ENCODE peak calls at places on chromosomes 12 and 14, in eight cellular contexts. One of them, this sample, is unnamed.

GRCh38 chr14:100297320-100298300 is 8.6 kb downstream of the SLC25A29 start:
- DNase-seq in fibroblast of pulmonary artery: peak; percentile 76
- DNase-seq in hepatic stellate cell: peak; percentile 77
- DNase-seq in T-cell: no peak
- DNase-seq in GDM1: peak; percentile 61
- DNase-seq in AG08395: peak; percentile 86
- DNase-seq in GM20000: peak; percentile 92
- DNase-seq in fibroblast of the conjunctiva: peak; percentile 44
- DNase-seq in this sample: peak; percentile 71

GRCh38 chr14:101076451-101077220 is 173.1 kb upstream of the RTL1 start:
- DNase-seq in GM20000: no peak
- DNase-seq in hepatic stellate cell: no peak
- DNase-seq in T-cell: no peak
- DNase-seq in fibroblast of the conjunctiva: no peak
- DNase-seq in fibroblast of pulmonary artery: no peak
- DNase-seq in AG08395: no peak
- DNase-seq in GDM1: no peak
- DNase-seq in this sample: no peak

GRCh38 chr14:75928587-75929230 is 53.1 kb downstream of the TGFB3 start:
- DNase-seq in GDM1: no peak
- DNase-seq in fibroblast of the conjunctiva: no peak
- DNase-seq in fibroblast of pulmonary artery: peak; percentile 33
- DNase-seq in hepatic stellate cell: no peak
- DNase-seq in T-cell: no peak
- DNase-seq in AG08395: no peak
- DNase-seq in GM20000: no peak
- DNase-seq in this sample: no peak

GRCh38 chr12:57983150-57983857 is 41.9 kb downstream of the ATP23 start:
- DNase-seq in GDM1: no peak
- DNase-seq in fibroblast of the conjunctiva: peak; percentile 67
- DNase-seq in GM20000: no peak
- DNase-seq in AG08395: peak; percentile 30
- DNase-seq in fibroblast of pulmonary artery: peak; percentile 77
- DNase-seq in hepatic stellate cell: no peak
- DNase-seq in T-cell: no peak
- DNase-seq in this sample: peak; percentile 46

GRCh38 chr14:72545411-72546311 is 348.2 kb downstream of the DPF3 start:
- DNase-seq in AG08395: no peak
- DNase-seq in fibroblast of the conjunctiva: no peak
- DNase-seq in hepatic stellate cell: no peak
- DNase-seq in fibroblast of pulmonary artery: no peak
- DNase-seq in T-cell: no peak
- DNase-seq in GDM1: no peak
- DNase-seq in GM20000: no peak
- DNase-seq in this sample: no peak

GRCh38 chr12:47990351-47991105 is 13.7 kb downstream of the COL2A1 start:
- DNase-seq in hepatic stellate cell: no peak
- DNase-seq in T-cell: peak; percentile 27
- DNase-seq in fibroblast of the conjunctiva: no peak
- DNase-seq in fibroblast of pulmonary artery: no peak
- DNase-seq in AG08395: no peak
- DNase-seq in GDM1: peak; percentile 88
- DNase-seq in GM20000: peak; percentile 75
- DNase-seq in this sample: peak; percentile 21

GRCh38 chr14:21072102-21072501 is 2.0 kb downstream of the ARHGEF40 start:
- DNase-seq in AG08395: peak; percentile 72
- DNase-seq in GM20000: no peak
- DNase-seq in GDM1: peak; percentile 62
- DNase-seq in hepatic stellate cell: peak; percentile 80
- DNase-seq in T-cell: no peak
- DNase-seq in fibroblast of the conjunctiva: peak; percentile 88
- DNase-seq in fibroblast of pulmonary artery: peak; percentile 76
- DNase-seq in this sample: peak; percentile 94

GRCh38 chr14:93946506-93947170 is 19.5 kb downstream of the FAM181A start:
- DNase-seq in fibroblast of the conjunctiva: no peak
- DNase-seq in fibroblast of pulmonary artery: peak; percentile 14
- DNase-seq in hepatic stellate cell: no peak
- DNase-seq in T-cell: no peak
- DNase-seq in GDM1: no peak
- DNase-seq in AG08395: no peak
- DNase-seq in GM20000: no peak
- DNase-seq in this sample: no peak

GRCh38 chr14:36293824-36294223 is 26.6 kb downstream of the MBIP start:
- DNase-seq in GM20000: no peak
- DNase-seq in T-cell: no peak
- DNase-seq in fibroblast of the conjunctiva: peak; percentile 13
- DNase-seq in GDM1: no peak
- DNase-seq in fibroblast of pulmonary artery: peak; percentile 80
- DNase-seq in AG08395: no peak
- DNase-seq in hepatic stellate cell: no peak
- DNase-seq in this sample: peak; percentile 86

GRCh38 chr14:99166506-99166905 is 105.5 kb downstream of the BCL11B start:
- DNase-seq in hepatic stellate cell: no peak
- DNase-seq in fibroblast of pulmonary artery: no peak
- DNase-seq in GDM1: no peak
- DNase-seq in T-cell: no peak
- DNase-seq in AG08395: no peak
- DNase-seq in GM20000: no peak
- DNase-seq in fibroblast of the conjunctiva: no peak
- DNase-seq in this sample: no peak

GRCh38 chr12:12327802-12328201 is 22.2 kb downstream of the MANSC1 start:
- DNase-seq in GDM1: no peak
- DNase-seq in fibroblast of the conjunctiva: peak; percentile 67
- DNase-seq in fibroblast of pulmonary artery: peak; percentile 81
- DNase-seq in T-cell: no peak
- DNase-seq in AG08395: peak; percentile 60
- DNase-seq in hepatic stellate cell: peak; percentile 55
- DNase-seq in GM20000: peak; percentile 67
- DNase-seq in this sample: peak; percentile 81

GRCh38 chr12:100234166-100234565 is 32.7 kb downstream of the DEPDC4 start:
- DNase-seq in AG08395: peak; percentile 10
- DNase-seq in T-cell: no peak
- DNase-seq in fibroblast of pulmonary artery: peak; percentile 13
- DNase-seq in hepatic stellate cell: peak; percentile 21
- DNase-seq in GDM1: no peak
- DNase-seq in fibroblast of the conjunctiva: peak; percentile 14
- DNase-seq in GM20000: no peak
- DNase-seq in this sample: no peak

GRCh38 chr14:105864651-105865265 is 338.4 kb downstream of the TMEM121 start:
- DNase-seq in hepatic stellate cell: no peak
- DNase-seq in fibroblast of pulmonary artery: no peak
- DNase-seq in fibroblast of the conjunctiva: no peak
- DNase-seq in T-cell: no peak
- DNase-seq in GM20000: no peak
- DNase-seq in AG08395: no peak
- DNase-seq in GDM1: no peak
- DNase-seq in this sample: no peak

GRCh38 chr14:57611555-57612075 is 118.0 kb upstream of the CCDC198 start:
- DNase-seq in hepatic stellate cell: no peak
- DNase-seq in GDM1: no peak
- DNase-seq in fibroblast of the conjunctiva: no peak
- DNase-seq in T-cell: no peak
- DNase-seq in fibroblast of pulmonary artery: no peak
- DNase-seq in AG08395: no peak
- DNase-seq in GM20000: no peak
- DNase-seq in this sample: no peak

GRCh38 chr12:108811411-108812185 is 45.8 kb downstream of the SSH1 start:
- DNase-seq in GDM1: no peak
- DNase-seq in fibroblast of the conjunctiva: no peak
- DNase-seq in fibroblast of pulmonary artery: peak; percentile 26
- DNase-seq in GM20000: no peak
- DNase-seq in T-cell: no peak
- DNase-seq in AG08395: peak; percentile 27
- DNase-seq in hepatic stellate cell: no peak
- DNase-seq in this sample: no peak

GRCh38 chr12:107448198-107448597 is 237.4 kb upstream of the PWP1 start:
- DNase-seq in fibroblast of the conjunctiva: no peak
- DNase-seq in AG08395: no peak
- DNase-seq in hepatic stellate cell: no peak
- DNase-seq in fibroblast of pulmonary artery: peak; percentile 16
- DNase-seq in T-cell: no peak
- DNase-seq in GDM1: no peak
- DNase-seq in GM20000: no peak
- DNase-seq in this sample: no peak

GRCh38 chr14:77738559-77739250 is 22.3 kb downstream of the SNW1 start:
- DNase-seq in GDM1: no peak
- DNase-seq in AG08395: peak; percentile 7
- DNase-seq in fibroblast of pulmonary artery: peak; percentile 79
- DNase-seq in fibroblast of the conjunctiva: no peak
- DNase-seq in hepatic stellate cell: peak; percentile 9
- DNase-seq in T-cell: no peak
- DNase-seq in GM20000: peak; percentile 41
- DNase-seq in this sample: no peak

GRCh38 chr12:124445121-124445718 is 122.2 kb downstream of the NCOR2 start:
- DNase-seq in GDM1: no peak
- DNase-seq in fibroblast of the conjunctiva: no peak
- DNase-seq in fibroblast of pulmonary artery: no peak
- DNase-seq in T-cell: no peak
- DNase-seq in GM20000: no peak
- DNase-seq in AG08395: no peak
- DNase-seq in hepatic stellate cell: no peak
- DNase-seq in this sample: no peak

GRCh38 chr12:19800884-19801283 is 361.6 kb downstream of the AEBP2 start:
- DNase-seq in T-cell: no peak
- DNase-seq in fibroblast of pulmonary artery: peak; percentile 47
- DNase-seq in AG08395: no peak
- DNase-seq in hepatic stellate cell: no peak
- DNase-seq in GM20000: peak; percentile 35
- DNase-seq in fibroblast of the conjunctiva: no peak
- DNase-seq in GDM1: no peak
- DNase-seq in this sample: no peak

GRCh38 chr12:3187846-3188755 is 110.9 kb downstream of the TSPAN9 start:
- DNase-seq in GDM1: no peak
- DNase-seq in AG08395: no peak
- DNase-seq in GM20000: no peak
- DNase-seq in fibroblast of the conjunctiva: no peak
- DNase-seq in hepatic stellate cell: no peak
- DNase-seq in fibroblast of pulmonary artery: no peak
- DNase-seq in T-cell: no peak
- DNase-seq in this sample: no peak

GRCh38 chr12:20653871-20654270 is 41.3 kb upstream of the SLCO1C1 start:
- DNase-seq in fibroblast of the conjunctiva: no peak
- DNase-seq in hepatic stellate cell: no peak
- DNase-seq in GDM1: no peak
- DNase-seq in AG08395: no peak
- DNase-seq in fibroblast of pulmonary artery: no peak
- DNase-seq in GM20000: no peak
- DNase-seq in T-cell: no peak
- DNase-seq in this sample: no peak

GRCh38 chr12:10016881-10017280 is 6.5 kb downstream of the CLEC12B start:
- DNase-seq in fibroblast of the conjunctiva: no peak
- DNase-seq in T-cell: no peak
- DNase-seq in AG08395: peak; percentile 20
- DNase-seq in GM20000: no peak
- DNase-seq in GDM1: no peak
- DNase-seq in fibroblast of pulmonary artery: peak; percentile 69
- DNase-seq in hepatic stellate cell: no peak
- DNase-seq in this sample: no peak

GRCh38 chr12:131793623-131794022 is 34.6 kb upstream of the MMP17 start:
- DNase-seq in T-cell: no peak
- DNase-seq in hepatic stellate cell: no peak
- DNase-seq in AG08395: peak; percentile 79
- DNase-seq in GM20000: no peak
- DNase-seq in GDM1: no peak
- DNase-seq in fibroblast of the conjunctiva: no peak
- DNase-seq in fibroblast of pulmonary artery: peak; percentile 11
- DNase-seq in this sample: no peak

GRCh38 chr14:36256131-36256801 is 64.2 kb downstream of the MBIP start:
- DNase-seq in fibroblast of pulmonary artery: peak; percentile 18
- DNase-seq in hepatic stellate cell: no peak
- DNase-seq in GDM1: no peak
- DNase-seq in GM20000: no peak
- DNase-seq in AG08395: no peak
- DNase-seq in T-cell: no peak
- DNase-seq in fibroblast of the conjunctiva: no peak
- DNase-seq in this sample: peak; percentile 73

GRCh38 chr12:89765959-89766824 is 57.6 kb upstream of the ATP2B1 start:
- DNase-seq in fibroblast of the conjunctiva: no peak
- DNase-seq in GDM1: no peak
- DNase-seq in AG08395: no peak
- DNase-seq in GM20000: no peak
- DNase-seq in T-cell: no peak
- DNase-seq in hepatic stellate cell: no peak
- DNase-seq in fibroblast of pulmonary artery: no peak
- DNase-seq in this sample: no peak

GRCh38 chr12:99935608-99936007 is 49.1 kb downstream of the ANKS1B start:
- DNase-seq in hepatic stellate cell: no peak
- DNase-seq in GM20000: no peak
- DNase-seq in fibroblast of the conjunctiva: no peak
- DNase-seq in AG08395: no peak
- DNase-seq in T-cell: no peak
- DNase-seq in GDM1: no peak
- DNase-seq in fibroblast of pulmonary artery: no peak
- DNase-seq in this sample: no peak

GRCh38 chr12:110199360-110200123 is 75.4 kb downstream of the IFT81 start:
- DNase-seq in GDM1: no peak
- DNase-seq in hepatic stellate cell: peak; percentile 27
- DNase-seq in AG08395: peak; percentile 50
- DNase-seq in fibroblast of the conjunctiva: peak; percentile 61
- DNase-seq in GM20000: peak; percentile 13
- DNase-seq in fibroblast of pulmonary artery: peak; percentile 79
- DNase-seq in T-cell: no peak
- DNase-seq in this sample: no peak

GRCh38 chr14:22471545-22472121 is 117.4 kb downstream of the DAD1 start:
- DNase-seq in T-cell: no peak
- DNase-seq in fibroblast of pulmonary artery: peak; percentile 65
- DNase-seq in fibroblast of the conjunctiva: no peak
- DNase-seq in GDM1: no peak
- DNase-seq in GM20000: no peak
- DNase-seq in hepatic stellate cell: peak; percentile 14
- DNase-seq in AG08395: no peak
- DNase-seq in this sample: peak; percentile 29

GRCh38 chr14:61147898-61148549 is 133.1 kb downstream of the TMEM30B start:
- DNase-seq in GM20000: no peak
- DNase-seq in fibroblast of the conjunctiva: peak; percentile 76
- DNase-seq in hepatic stellate cell: no peak
- DNase-seq in AG08395: no peak
- DNase-seq in fibroblast of pulmonary artery: peak; percentile 91
- DNase-seq in GDM1: no peak
- DNase-seq in T-cell: no peak
- DNase-seq in this sample: no peak

GRCh38 chr12:116319851-116320621 is 42.5 kb upstream of the MED13L start:
- DNase-seq in fibroblast of pulmonary artery: peak; percentile 87
- DNase-seq in hepatic stellate cell: peak; percentile 77
- DNase-seq in GM20000: no peak
- DNase-seq in fibroblast of the conjunctiva: peak; percentile 96
- DNase-seq in T-cell: no peak
- DNase-seq in AG08395: peak; percentile 93
- DNase-seq in GDM1: peak; percentile 66
- DNase-seq in this sample: peak; percentile 90

GRCh38 chr14:55746533-55746932 is 166.5 kb downstream of the KTN1 start:
- DNase-seq in AG08395: no peak
- DNase-seq in fibroblast of the conjunctiva: no peak
- DNase-seq in hepatic stellate cell: no peak
- DNase-seq in T-cell: no peak
- DNase-seq in GDM1: no peak
- DNase-seq in fibroblast of pulmonary artery: peak; percentile 27
- DNase-seq in GM20000: no peak
- DNase-seq in this sample: no peak

GRCh38 chr12:61490732-61491498 is 769.3 kb upstream of the USP15 start:
- DNase-seq in fibroblast of pulmonary artery: no peak
- DNase-seq in AG08395: no peak
- DNase-seq in T-cell: no peak
- DNase-seq in hepatic stellate cell: no peak
- DNase-seq in GM20000: no peak
- DNase-seq in GDM1: no peak
- DNase-seq in fibroblast of the conjunctiva: no peak
- DNase-seq in this sample: peak; percentile 34

GRCh38 chr12:25970082-25970481 is 11.6 kb downstream of the RASSF8 start:
- DNase-seq in T-cell: no peak
- DNase-seq in fibroblast of pulmonary artery: no peak
- DNase-seq in GM20000: no peak
- DNase-seq in hepatic stellate cell: no peak
- DNase-seq in AG08395: no peak
- DNase-seq in fibroblast of the conjunctiva: no peak
- DNase-seq in GDM1: no peak
- DNase-seq in this sample: no peak

GRCh38 chr12:111121840-111122239 is 201.5 kb upstream of the MYL2 start:
- DNase-seq in AG08395: no peak
- DNase-seq in GDM1: no peak
- DNase-seq in fibroblast of the conjunctiva: no peak
- DNase-seq in T-cell: no peak
- DNase-seq in hepatic stellate cell: no peak
- DNase-seq in GM20000: no peak
- DNase-seq in fibroblast of pulmonary artery: no peak
- DNase-seq in this sample: no peak